ENCODE peak calls at places on chromosomes 11 and 22, in four cellular contexts. N, H, B and Z are unnamed samples.

GRCh38 chr11:15692739-15693138 is 578.0 kb downstream of the INSC start:
- DNase-seq in N (peak), H (no peak), B (no peak), Z (no peak)

GRCh38 chr11:113896156-113896879 is 8.3 kb upstream of the HTR3B start:
- DNase-seq in N (peak), H (peak), B (peak), Z (peak)

GRCh38 chr11:68930991-68931855 is 27.5 kb downstream of the IGHMBP2 start:
- DNase-seq in N (no peak), H (no peak), B (no peak), Z (no peak)

GRCh38 chr22:49765091-49765771 is 62.4 kb downstream of the BRD1 start:
- DNase-seq in N (no peak), H (no peak), B (no peak), Z (no peak)

GRCh38 chr11:117980716-117981115 is 5.5 kb upstream of the IL10RA start:
- DNase-seq in N (no peak), H (no peak), B (no peak), Z (no peak)

GRCh38 chr11:103959279-103959930 is 77.0 kb upstream of the DDI1 start:
- DNase-seq in N (no peak), H (no peak), B (no peak), Z (no peak)

GRCh38 chr22:44601189-44601588 is 100.8 kb upstream of the PRR5 start:
- DNase-seq in N (no peak), H (no peak), B (no peak), Z (no peak)

GRCh38 chr22:38570841-38571364 is 920 bp upstream of the DMC1 start:
- DNase-seq in N (peak), H (peak), B (peak), Z (peak)

GRCh38 chr11:125345706-125346561 is 150.1 kb downstream of the FEZ1 start:
- DNase-seq in N (peak), H (peak), B (peak), Z (peak)

GRCh38 chr11:44309483-44310197 is at the start of gene ALX4:
- DNase-seq in N (no peak), H (no peak), B (peak), Z (peak)

GRCh38 chr11:120188831-120189455 is 21.9 kb upstream of the OAF start:
- DNase-seq in N (no peak), H (no peak), B (no peak), Z (no peak)

GRCh38 chr11:110184466-110184865 is 91.3 kb downstream of the ZC3H12C start:
- DNase-seq in N (no peak), H (no peak), B (no peak), Z (no peak)

GRCh38 chr11:104573431-104573830 is 324.8 kb downstream of the CASP12 start:
- DNase-seq in N (peak), H (no peak), B (no peak), Z (no peak)

GRCh38 chr22:41512421-41513194 is 31.7 kb downstream of the POLR3H start:
- DNase-seq in N (peak), H (no peak), B (peak), Z (peak)

GRCh38 chr11:56624661-56625110 is 10.0 kb upstream of the OR5M1 start:
- DNase-seq in N (peak), H (no peak), B (peak), Z (peak)

GRCh38 chr11:125275905-125276634 is 111.5 kb downstream of the PKNOX2 start:
- DNase-seq in N (no peak), H (no peak), B (no peak), Z (no peak)

GRCh38 chr11:20211691-20212090 is 51.4 kb upstream of the DBX1 start:
- DNase-seq in N (no peak), H (no peak), B (no peak), Z (no peak)

GRCh38 chr11:107785401-107785800 is 73.2 kb downstream of the SLC35F2 start:
- DNase-seq in N (no peak), H (no peak), B (no peak), Z (no peak)

GRCh38 chr11:41578421-41579047 is 119.1 kb upstream of the LRRC4C start:
- DNase-seq in N (no peak), H (no peak), B (no peak), Z (no peak)
- H3K27ac ChIP-seq in N (no peak), H (no peak), B (no peak), Z (no peak)

GRCh38 chr11:73191151-73191550 is 26.9 kb upstream of the P2RY2 start:
- DNase-seq in N (no peak), H (no peak), B (no peak), Z (no peak)
- H3K27ac ChIP-seq in N (peak), H (no peak), B (no peak), Z (no peak)

GRCh38 chr11:75262436-75262835 is 21.9 kb downstream of the TPBGL start:
- DNase-seq in N (no peak), H (no peak), B (no peak), Z (no peak)

GRCh38 chr11:75260396-75260795 is 19.8 kb downstream of the TPBGL start:
- DNase-seq in N (no peak), H (no peak), B (no peak), Z (no peak)

GRCh38 chr11:75261474-75261847 is 20.9 kb downstream of the TPBGL start:
- DNase-seq in N (no peak), H (no peak), B (no peak), Z (no peak)

GRCh38 chr11:75262961-75263852 is 22.6 kb downstream of the TPBGL start:
- DNase-seq in N (no peak), H (no peak), B (no peak), Z (peak)

DNA sequence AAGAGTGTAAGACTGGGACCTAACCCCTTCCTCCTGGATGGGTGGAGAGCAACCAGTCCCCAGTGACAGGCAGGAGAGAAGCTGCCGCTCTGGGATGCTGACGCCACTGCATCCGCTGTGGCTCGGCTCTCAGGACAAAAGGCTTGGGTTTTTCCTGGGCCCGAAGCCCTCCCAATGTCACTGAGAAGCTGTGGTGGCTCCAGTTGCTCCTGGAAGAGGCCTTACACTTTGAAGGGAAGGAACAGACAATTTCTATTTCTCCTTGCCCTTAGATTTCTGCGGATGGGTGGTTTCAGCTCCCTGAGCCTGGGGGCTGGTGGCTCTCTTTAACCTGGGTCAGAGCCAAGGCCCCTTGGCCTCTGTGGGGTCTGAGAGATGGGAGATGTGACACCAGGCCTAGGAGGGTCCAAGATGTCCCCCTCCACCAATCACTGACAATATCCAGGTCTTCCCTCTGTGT is 21.4 kb downstream of the TPBGL start:
- DNase-seq in N (no peak), H (no peak), B (no peak), Z (peak)
- H3K27ac ChIP-seq in N (no peak), H (no peak), B (no peak), Z (no peak)

DNA sequence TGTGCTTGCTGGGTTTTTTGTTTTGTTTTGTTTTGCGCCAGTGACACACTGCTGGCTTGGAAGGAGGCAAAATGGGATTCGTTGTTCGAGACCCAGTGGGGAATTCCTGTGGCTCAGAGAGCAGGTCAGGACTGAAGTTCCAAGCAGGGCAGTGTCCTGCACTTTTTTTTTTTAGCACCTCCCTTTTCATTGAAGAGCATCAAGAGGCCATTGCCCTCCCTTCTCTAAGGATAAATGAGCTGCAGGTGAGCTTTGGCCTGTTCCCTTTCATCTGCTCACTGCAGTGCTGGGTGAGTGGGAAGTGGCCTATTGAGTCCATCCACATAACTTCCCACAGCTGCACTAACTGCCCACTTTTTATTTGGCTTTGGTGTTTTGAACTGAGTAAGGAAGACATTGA is 87.8 kb downstream of the ARHGAP42 start:
- DNase-seq in N (no peak), H (no peak), B (peak), Z (peak)
- H3K27ac ChIP-seq in N (no peak), H (no peak), B (peak), Z (peak)

DNA sequence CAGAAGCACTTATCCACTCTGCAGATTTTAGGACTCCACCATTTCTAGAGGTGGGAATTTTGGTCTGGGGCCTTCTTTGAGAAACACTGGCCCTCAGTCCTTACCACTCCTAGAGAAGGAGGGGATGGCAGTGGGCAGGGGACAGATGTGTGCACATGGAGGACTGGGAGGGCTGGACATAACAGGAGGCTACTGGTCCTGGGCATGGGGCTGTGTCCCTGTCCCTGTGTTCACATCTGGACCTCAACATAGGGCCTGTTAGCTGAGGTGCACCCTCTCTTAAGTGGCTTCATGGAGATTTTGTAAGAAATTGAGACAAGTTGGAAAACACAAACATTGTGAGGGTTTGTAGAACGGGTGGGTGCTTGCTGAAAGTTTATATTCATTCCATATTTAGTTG is 103.4 kb downstream of the ATXN10 start:
- DNase-seq in N (no peak), H (no peak), B (no peak), Z (no peak)
- H3K27ac ChIP-seq in N (no peak), H (no peak), B (no peak), Z (no peak)

DNA sequence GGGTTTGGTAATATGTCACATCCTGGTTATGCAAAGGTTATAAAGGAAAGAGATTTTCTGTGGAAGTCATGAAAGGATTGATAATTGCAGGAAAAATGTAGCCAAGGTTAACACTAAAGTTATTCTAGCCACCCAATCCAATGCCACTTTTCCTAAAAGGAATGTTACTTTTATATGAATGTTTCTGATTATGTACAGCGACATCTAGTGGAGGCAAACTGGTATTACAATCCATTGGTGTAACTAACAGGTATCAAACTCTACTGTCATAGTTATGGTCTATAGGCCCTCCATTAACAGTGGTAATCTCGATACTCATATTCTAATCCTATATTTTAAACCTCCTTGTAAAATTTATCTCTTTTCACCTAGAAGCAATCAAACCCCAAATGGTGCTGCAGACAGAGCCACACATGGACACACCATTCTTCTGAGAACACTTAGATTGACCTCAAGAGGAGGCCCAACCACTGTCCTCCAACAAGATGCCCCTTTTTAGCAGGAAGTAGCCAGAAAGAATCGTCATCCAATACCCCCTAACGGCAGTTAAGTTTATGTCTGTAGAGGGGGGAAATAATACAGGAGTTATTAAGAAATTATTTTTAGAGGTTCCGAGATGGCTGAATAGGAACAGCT is 74.9 kb upstream of the RAG2 start:
- DNase-seq in N (peak), H (no peak), B (peak), Z (peak)
- H3K27ac ChIP-seq in N (no peak), H (no peak), B (no peak), Z (no peak)

DNA sequence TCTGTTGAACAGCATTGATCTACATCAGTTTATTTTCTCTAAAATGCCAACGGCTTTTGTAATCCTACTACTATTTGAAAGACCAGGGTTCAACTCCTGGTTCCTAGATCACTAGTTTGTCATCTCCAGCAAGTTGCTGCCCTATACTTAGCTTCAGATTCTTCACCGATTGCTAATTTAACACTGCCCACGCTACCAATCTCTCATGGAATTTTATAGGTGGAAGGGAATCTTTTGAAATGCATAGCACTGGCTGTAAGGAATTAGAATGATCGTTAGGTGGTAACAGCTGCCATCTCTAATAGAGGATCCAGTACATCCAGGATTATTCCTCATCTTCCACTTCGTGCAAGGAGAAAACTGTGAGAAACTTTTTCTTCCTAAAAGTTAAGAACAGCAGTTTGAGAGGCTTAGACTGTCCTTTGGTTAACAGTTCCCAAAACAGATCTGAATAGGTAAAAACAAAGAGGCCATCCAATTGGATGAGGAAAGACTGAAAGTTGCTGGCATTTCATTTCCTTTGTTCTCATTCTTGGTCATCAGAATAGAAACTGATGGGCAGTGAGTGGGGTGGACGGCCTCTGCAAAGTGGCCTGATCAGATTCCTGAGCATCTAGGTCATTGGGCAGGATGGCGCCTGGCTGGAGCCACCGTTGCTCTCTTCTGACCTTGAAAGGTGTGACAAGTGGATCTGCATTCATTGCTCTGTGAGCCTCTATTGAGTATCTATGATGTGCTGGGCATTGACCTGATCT is 236.3 kb upstream of the SORL1-AS1 start:
- DNase-seq in N (no peak), H (no peak), B (no peak), Z (peak)
- H3K27ac ChIP-seq in N (no peak), H (no peak), B (peak), Z (no peak)

DNA sequence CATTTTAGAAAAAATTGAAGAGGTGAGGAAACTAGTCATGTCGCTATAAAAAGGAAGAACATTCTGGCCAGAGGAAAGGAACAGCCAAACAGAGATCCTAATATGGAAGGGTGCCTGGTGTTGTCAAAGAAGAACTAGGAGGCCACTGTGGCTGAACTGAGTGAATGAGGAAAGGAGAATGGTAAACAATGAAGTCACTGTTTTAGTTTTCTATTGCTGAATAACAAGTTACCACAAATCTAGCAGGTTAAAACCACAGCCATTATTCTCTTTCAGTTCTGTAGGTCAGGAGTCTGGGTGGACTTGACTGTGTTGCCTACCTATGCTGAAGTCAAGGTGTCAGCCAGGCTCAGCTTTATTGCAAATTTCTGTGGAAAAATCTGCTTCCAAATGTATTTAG is 549.3 kb upstream of the CCDC90B start:
- DNase-seq in N (no peak), H (no peak), B (no peak), Z (no peak)
- H3K27ac ChIP-seq in N (no peak), H (no peak), B (no peak), Z (no peak)

GRCh38 chr22:25641650-25642049 is 77.2 kb downstream of the GRK3 start:
- DNase-seq in N (no peak), H (no peak), B (no peak), Z (no peak)

GRCh38 chr22:25636323-25636722 is 71.8 kb downstream of the GRK3 start:
- DNase-seq in N (no peak), H (no peak), B (no peak), Z (no peak)

GRCh38 chr22:25637672-25638071 is 73.2 kb downstream of the GRK3 start:
- DNase-seq in N (no peak), H (no peak), B (no peak), Z (no peak)

DNA sequence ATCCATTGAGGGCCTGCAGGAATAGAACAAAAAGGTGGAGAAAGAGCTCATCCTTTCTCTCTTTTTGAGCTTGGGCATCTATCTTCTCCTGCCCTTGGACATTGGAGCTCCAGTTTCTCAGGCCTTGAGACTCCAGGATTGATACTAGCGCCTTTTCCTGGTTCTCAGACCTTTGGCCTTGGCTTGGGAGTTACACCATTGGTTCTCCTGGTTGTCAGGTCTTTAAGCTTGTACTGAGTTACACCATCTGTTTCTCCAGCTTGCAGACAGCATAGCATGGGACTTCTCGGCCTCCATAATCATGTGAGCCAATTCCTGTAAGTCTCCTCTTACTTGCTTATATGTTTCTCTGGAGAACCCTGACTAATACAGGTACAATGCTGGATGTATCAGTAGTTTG is 72.6 kb downstream of the GRK3 start:
- DNase-seq in N (no peak), H (no peak), B (no peak), Z (no peak)
- H3K27ac ChIP-seq in N (no peak), H (no peak), B (no peak), Z (no peak)

GRCh38 chr11:75380716-75381420 is 18.4 kb upstream of the RPS3 start:
- DNase-seq in N (no peak), H (no peak), B (peak), Z (no peak)
- H3K27ac ChIP-seq in N (no peak), H (no peak), B (peak), Z (no peak)